ENCODE peak calls at places on chromosomes 13 and 19, in nine cellular contexts. O, C, F, G, I, H, D, Y and T are unnamed samples.

GRCh38 chr13:40192516-40193257 is 473.8 kb downstream of the FOXO1 start:
- DNase-seq in G (no peak), Y (no peak), O (no peak), F (no peak), H (no peak), I (no peak), D (peak), C (no peak), T (peak)

GRCh38 chr13:110560606-110561334 is 752 bp downstream of the RAB20 start:
- DNase-seq in O (peak), C (no peak), D (peak), G (no peak), F (no peak), H (peak), Y (peak), I (no peak), T (no peak)

GRCh38 chr13:28052945-28053344 is 47.4 kb downstream of the FLT3 start:
- DNase-seq in H (peak), C (no peak), D (no peak), O (no peak), F (no peak), G (no peak), I (no peak), Y (no peak), T (no peak)

GRCh38 chr13:46022476-46022875 is 30.1 kb downstream of the ZC3H13 start:
- DNase-seq in F (no peak), Y (no peak), O (no peak), H (no peak), I (no peak), C (no peak), G (no peak), D (peak), T (no peak)

GRCh38 chr19:47363758-47364529 is 14.8 kb downstream of the DHX34 start:
- DNase-seq in D (peak), C (no peak), O (no peak), H (peak), I (no peak), Y (no peak), G (no peak), F (no peak), T (peak)

GRCh38 chr13:28659611-28659970 is 661 bp downstream of the POMP start:
- DNase-seq in Y (peak), I (no peak), G (no peak), O (no peak), F (no peak), D (peak), C (no peak), H (peak), T (no peak)

GRCh38 chr19:2969104-2969504 is 8.3 kb upstream of the TLE6 start:
- DNase-seq in D (peak), C (no peak), H (no peak), F (no peak), I (no peak), G (no peak), Y (no peak), O (no peak), T (no peak)

GRCh38 chr19:40921005-40921897 is 39.2 kb upstream of the CYP2A7 start:
- DNase-seq in C (no peak), D (peak), I (no peak), H (no peak), Y (no peak), O (no peak), F (no peak), G (no peak), T (peak)

GRCh38 chr13:50261502-50261901 is 246.3 kb downstream of the KCNRG start:
- DNase-seq in H (no peak), G (no peak), F (no peak), I (no peak), D (no peak), Y (no peak), C (no peak), O (no peak), T (no peak)

GRCh38 chr19:3942790-3943409 is 10.0 kb downstream of the NMRK2 start:
- DNase-seq in Y (no peak), D (peak), F (no peak), O (no peak), C (no peak), H (peak), I (no peak), G (no peak), T (no peak)

GRCh38 chr19:16371540-16371986 is 46.9 kb downstream of the KLF2 start:
- DNase-seq in Y (no peak), F (peak), O (peak), I (peak), G (no peak), D (no peak), C (peak), H (peak), T (no peak)

GRCh38 chr19:3576696-3577443 is 4.1 kb downstream of the HMG20B start:
- DNase-seq in D (peak), O (no peak), Y (no peak), I (no peak), G (no peak), H (no peak), F (no peak), C (no peak), T (no peak)

GRCh38 chr19:4557971-4558941 is 1.2 kb downstream of the SEMA6B start:
- DNase-seq in F (peak), D (peak), O (peak), I (no peak), H (no peak), C (no peak), Y (peak), G (no peak), T (no peak)